ENCODE peak calls at places on chromosomes 5 and 9, in six cellular contexts. One of them, this sample, is unnamed.
A peak's percentile ranks its signal among the peaks of the same experiment; 100 is the strongest.

GRCh38 chr5:132839426-132840301 is 9.2 kb upstream of the SHROOM1 start:
- DNase-seq in fibroblast of mammary gland: peak; percentile 25
- DNase-seq in HFF-Myc: no peak
- DNase-seq in HCT116: no peak
- DNase-seq in GM12865: no peak
- DNase-seq in heart right ventricle: no peak
- DNase-seq in this sample: peak; percentile 68

GRCh38 chr5:169296456-169297220 is 4.3 kb downstream of the SLIT3 start:
- DNase-seq in fibroblast of mammary gland: peak; percentile 83
- DNase-seq in heart right ventricle: no peak
- DNase-seq in HFF-Myc: peak; percentile 70
- DNase-seq in GM12865: no peak
- DNase-seq in HCT116: no peak
- DNase-seq in this sample: no peak

GRCh38 chr5:116524966-116525365 is 49.7 kb downstream of the SEMA6A start:
- DNase-seq in fibroblast of mammary gland: no peak
- DNase-seq in HCT116: no peak
- DNase-seq in HFF-Myc: no peak
- DNase-seq in heart right ventricle: no peak
- DNase-seq in GM12865: no peak
- DNase-seq in this sample: no peak

GRCh38 chr5:116865651-116866050 is 291.0 kb upstream of the SEMA6A start:
- DNase-seq in heart right ventricle: no peak
- DNase-seq in fibroblast of mammary gland: no peak
- DNase-seq in HFF-Myc: no peak
- DNase-seq in GM12865: no peak
- DNase-seq in HCT116: no peak
- DNase-seq in this sample: no peak

GRCh38 chr5:72244862-72245371 is 75.1 kb downstream of the MRPS27 start:
- DNase-seq in GM12865: peak; percentile 61
- DNase-seq in heart right ventricle: no peak
- DNase-seq in HCT116: peak; percentile 24
- DNase-seq in HFF-Myc: no peak
- DNase-seq in fibroblast of mammary gland: peak; percentile 71
- DNase-seq in this sample: peak; percentile 57

GRCh38 chr5:179986328-179986727 is 78.6 kb upstream of the TBC1D9B start:
- DNase-seq in HFF-Myc: no peak
- DNase-seq in fibroblast of mammary gland: peak; percentile 29
- DNase-seq in heart right ventricle: no peak
- DNase-seq in GM12865: no peak
- DNase-seq in HCT116: no peak
- DNase-seq in this sample: peak; percentile 24

GRCh38 chr5:72280655-72281069 is 39.4 kb downstream of the MRPS27 start:
- DNase-seq in heart right ventricle: no peak
- DNase-seq in HFF-Myc: no peak
- DNase-seq in fibroblast of mammary gland: peak; percentile 70
- DNase-seq in HCT116: peak; percentile 39
- DNase-seq in GM12865: no peak
- DNase-seq in this sample: peak; percentile 48

GRCh38 chr5:66757219-66757833 is 161.1 kb downstream of the MAST4 start:
- DNase-seq in GM12865: peak; percentile 38
- DNase-seq in HCT116: peak; percentile 18
- DNase-seq in heart right ventricle: no peak
- DNase-seq in fibroblast of mammary gland: peak; percentile 66
- DNase-seq in HFF-Myc: peak; percentile 11
- DNase-seq in this sample: peak; percentile 70

GRCh38 chr9:21605489-21605931 is 123.4 kb upstream of the IFNE start:
- DNase-seq in HCT116: no peak
- DNase-seq in GM12865: no peak
- DNase-seq in fibroblast of mammary gland: peak; percentile 94
- DNase-seq in heart right ventricle: no peak
- DNase-seq in HFF-Myc: peak; percentile 26
- DNase-seq in this sample: no peak

GRCh38 chr5:158303261-158303660 is 444.3 kb upstream of the CLINT1 start:
- DNase-seq in GM12865: no peak
- DNase-seq in fibroblast of mammary gland: no peak
- DNase-seq in HCT116: no peak
- DNase-seq in HFF-Myc: no peak
- DNase-seq in heart right ventricle: no peak
- DNase-seq in this sample: no peak

GRCh38 chr5:112036206-112036605 is 279.2 kb upstream of the NREP start:
- DNase-seq in heart right ventricle: no peak
- DNase-seq in HCT116: no peak
- DNase-seq in fibroblast of mammary gland: no peak
- DNase-seq in GM12865: no peak
- DNase-seq in HFF-Myc: no peak
- DNase-seq in this sample: no peak

GRCh38 chr5:44885903-44886302 is 77.2 kb downstream of the MRPS30 start:
- DNase-seq in fibroblast of mammary gland: peak; percentile 8
- DNase-seq in GM12865: peak; percentile 66
- DNase-seq in heart right ventricle: no peak
- DNase-seq in HFF-Myc: no peak
- DNase-seq in HCT116: no peak
- DNase-seq in this sample: peak; percentile 66

GRCh38 chr5:32578764-32579163 is 6.6 kb upstream of the SUB1 start:
- DNase-seq in GM12865: no peak
- DNase-seq in HFF-Myc: no peak
- DNase-seq in fibroblast of mammary gland: no peak
- DNase-seq in heart right ventricle: no peak
- DNase-seq in HCT116: no peak
- DNase-seq in this sample: no peak

GRCh38 chr9:16526380-16526779 is 344.1 kb downstream of the BNC2 start:
- DNase-seq in HCT116: no peak
- DNase-seq in HFF-Myc: no peak
- DNase-seq in heart right ventricle: no peak
- DNase-seq in GM12865: no peak
- DNase-seq in fibroblast of mammary gland: peak; percentile 80
- DNase-seq in this sample: peak; percentile 75

GRCh38 chr9:83992407-83992806 is 11.8 kb downstream of the RMI1 start:
- DNase-seq in heart right ventricle: no peak
- DNase-seq in HFF-Myc: no peak
- DNase-seq in fibroblast of mammary gland: peak; percentile 65
- DNase-seq in HCT116: no peak
- DNase-seq in GM12865: no peak
- DNase-seq in this sample: peak; percentile 36

GRCh38 chr9:33137781-33138264 is 29.3 kb downstream of the B4GALT1 start:
- DNase-seq in HFF-Myc: no peak
- DNase-seq in GM12865: peak; percentile 72
- DNase-seq in HCT116: no peak
- DNase-seq in heart right ventricle: no peak
- DNase-seq in fibroblast of mammary gland: no peak
- DNase-seq in this sample: no peak

GRCh38 chr9:133955821-133956411 is 36.2 kb downstream of the VAV2 start:
- DNase-seq in fibroblast of mammary gland: no peak
- DNase-seq in GM12865: peak; percentile 86
- DNase-seq in heart right ventricle: no peak
- DNase-seq in HCT116: no peak
- DNase-seq in HFF-Myc: no peak
- DNase-seq in this sample: no peak

GRCh38 chr5:147510885-147511284 is 1.0 kb upstream of the DPYSL3 start:
- DNase-seq in heart right ventricle: no peak
- DNase-seq in fibroblast of mammary gland: no peak
- DNase-seq in GM12865: no peak
- DNase-seq in HCT116: no peak
- DNase-seq in HFF-Myc: no peak
- DNase-seq in this sample: peak; percentile 40

GRCh38 chr5:31469886-31470285 is 62.0 kb downstream of the DROSHA start:
- DNase-seq in fibroblast of mammary gland: no peak
- DNase-seq in heart right ventricle: no peak
- DNase-seq in GM12865: no peak
- DNase-seq in HFF-Myc: no peak
- DNase-seq in HCT116: no peak
- DNase-seq in this sample: no peak

GRCh38 chr9:6897207-6897822 is 139.5 kb downstream of the KDM4C start:
- DNase-seq in fibroblast of mammary gland: no peak
- DNase-seq in HCT116: no peak
- DNase-seq in heart right ventricle: no peak
- DNase-seq in GM12865: no peak
- DNase-seq in HFF-Myc: no peak
- DNase-seq in this sample: no peak

DNA sequence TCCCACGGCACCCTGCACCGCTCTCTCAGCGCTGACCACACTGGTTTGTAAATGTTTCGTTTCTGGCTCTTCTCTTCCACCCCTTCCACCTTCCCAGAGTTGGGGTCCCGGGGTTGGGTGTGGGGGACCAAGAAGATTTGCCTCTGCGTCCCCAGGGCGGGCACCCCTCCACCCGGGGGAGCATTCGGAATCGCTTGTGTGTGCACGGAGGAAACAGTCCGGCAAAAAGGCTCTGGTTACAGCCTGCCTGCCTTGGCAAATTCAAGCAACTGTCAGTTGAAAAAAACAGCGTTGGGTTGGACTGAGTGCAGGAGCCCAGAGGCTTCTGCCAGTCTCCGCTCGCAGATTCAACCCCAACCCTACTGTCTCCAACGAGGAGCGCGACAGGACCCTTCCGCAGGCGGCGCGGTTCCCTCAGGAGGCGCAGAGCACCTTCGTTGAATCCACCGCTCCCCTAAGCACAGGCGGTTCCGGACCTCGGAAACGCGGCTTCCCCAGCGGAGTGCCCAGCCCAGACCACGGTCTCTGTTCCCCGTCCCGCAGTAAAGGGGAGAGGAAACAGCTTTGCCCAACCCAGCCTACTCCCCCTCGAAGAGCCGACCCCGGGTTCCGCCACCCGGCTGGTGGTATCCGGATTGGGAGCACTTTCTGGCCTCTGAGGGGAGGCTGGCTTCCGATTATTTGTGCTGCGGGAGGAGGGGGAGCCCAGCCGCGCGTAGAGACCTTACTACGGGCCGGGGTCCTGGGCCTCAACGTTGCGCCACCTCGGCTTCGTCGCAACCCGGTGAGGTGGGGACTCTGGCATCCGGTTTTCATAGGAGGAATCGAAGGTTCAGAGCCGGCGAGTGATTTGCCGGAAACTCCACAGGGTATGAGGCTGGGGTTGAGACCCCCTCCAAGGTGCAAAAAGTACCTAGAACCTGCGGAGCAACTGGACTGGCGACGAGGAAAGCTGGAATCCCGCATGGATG is 9.6 kb downstream of the LHX6 start:
- DNase-seq in HFF-Myc: no peak
- DNase-seq in HCT116: no peak
- DNase-seq in fibroblast of mammary gland: no peak
- DNase-seq in heart right ventricle: no peak
- DNase-seq in GM12865: no peak
- DNase-seq in this sample: no peak
- H3K4me3 ChIP-seq in HFF-Myc: peak overlapping the region; percentile 3
- H3K4me3 ChIP-seq in HCT116: no peak overlapping the region
- H3K4me3 ChIP-seq in fibroblast of mammary gland: no peak overlapping the region
- H3K4me3 ChIP-seq in heart right ventricle: peak overlapping the region; percentile 16
- H3K4me3 ChIP-seq in GM12865: no peak overlapping the region
- H3K4me3 ChIP-seq in this sample: peak overlapping the region; percentile 19

DNA sequence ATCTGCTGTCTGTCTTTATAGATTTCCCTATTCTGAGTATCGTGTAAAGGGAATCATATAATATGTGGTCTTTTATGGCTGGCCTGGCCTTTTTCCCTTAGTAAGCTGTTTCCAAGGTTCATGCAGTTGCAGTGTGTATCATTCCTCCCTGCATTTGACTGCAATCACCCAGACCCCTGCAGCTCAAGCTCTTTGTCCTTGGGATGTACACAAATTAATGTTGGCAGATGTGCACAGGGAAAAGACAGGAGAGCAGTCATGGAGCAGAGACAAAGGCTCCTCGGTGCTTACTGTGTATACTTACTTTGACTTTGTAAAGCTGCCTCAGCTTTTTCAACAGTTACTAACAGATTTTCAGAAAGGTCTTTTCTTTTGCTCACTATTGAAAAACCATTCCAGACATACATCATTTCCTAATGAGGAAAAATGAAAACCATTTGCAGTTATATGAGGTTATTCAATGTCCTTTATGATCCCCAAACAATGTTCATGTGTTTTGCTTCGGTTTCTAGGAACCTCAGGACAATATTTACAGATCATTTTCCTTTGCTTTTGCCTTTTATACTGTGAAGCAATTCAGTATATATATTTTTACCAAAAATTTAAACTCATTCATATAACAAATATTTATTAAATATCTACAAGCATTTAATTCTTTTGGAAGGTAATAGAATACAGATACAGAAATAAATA is 124.9 kb downstream of the TTC39B start:
- DNase-seq in heart right ventricle: no peak
- DNase-seq in GM12865: no peak
- DNase-seq in HCT116: no peak
- DNase-seq in HFF-Myc: no peak
- DNase-seq in fibroblast of mammary gland: no peak
- DNase-seq in this sample: no peak
- H3K4me3 ChIP-seq in heart right ventricle: no peak overlapping the region
- H3K4me3 ChIP-seq in GM12865: no peak overlapping the region
- H3K4me3 ChIP-seq in HCT116: no peak overlapping the region
- H3K4me3 ChIP-seq in HFF-Myc: no peak overlapping the region
- H3K4me3 ChIP-seq in fibroblast of mammary gland: no peak overlapping the region
- H3K4me3 ChIP-seq in this sample: no peak overlapping the region

GRCh38 chr5:176535655-176536131 is 1.5 kb downstream of the RNF44 start:
- DNase-seq in HFF-Myc: no peak
- DNase-seq in fibroblast of mammary gland: no peak
- DNase-seq in heart right ventricle: no peak
- DNase-seq in GM12865: peak; percentile 49
- DNase-seq in HCT116: no peak
- DNase-seq in this sample: no peak

GRCh38 chr5:176536132-176536901 is 885 bp downstream of the RNF44 start:
- DNase-seq in HCT116: no peak
- DNase-seq in heart right ventricle: peak; percentile 79
- DNase-seq in fibroblast of mammary gland: peak; percentile 70
- DNase-seq in GM12865: peak; percentile 88
- DNase-seq in HFF-Myc: no peak
- DNase-seq in this sample: peak; percentile 77

GRCh38 chr5:176533894-176534611 is 3.1 kb downstream of the RNF44 start:
- DNase-seq in GM12865: peak; percentile 65
- DNase-seq in HFF-Myc: no peak
- DNase-seq in fibroblast of mammary gland: no peak
- DNase-seq in HCT116: no peak
- DNase-seq in heart right ventricle: peak; percentile 34
- DNase-seq in this sample: peak; percentile 51

GRCh38 chr5:176535101-176535654 is 2.0 kb downstream of the RNF44 start:
- DNase-seq in heart right ventricle: no peak
- DNase-seq in GM12865: peak; percentile 79
- DNase-seq in fibroblast of mammary gland: no peak
- DNase-seq in HCT116: no peak
- DNase-seq in HFF-Myc: no peak
- DNase-seq in this sample: peak; percentile 56

GRCh38 chr5:176534640-176535039 is 2.6 kb downstream of the RNF44 start:
- DNase-seq in GM12865: peak; percentile 51
- DNase-seq in heart right ventricle: no peak
- DNase-seq in HFF-Myc: no peak
- DNase-seq in fibroblast of mammary gland: no peak
- DNase-seq in HCT116: no peak
- DNase-seq in this sample: no peak
- H3K4me3 ChIP-seq in GM12865: peak overlapping the region; percentile 76
- H3K4me3 ChIP-seq in heart right ventricle: no peak overlapping the region
- H3K4me3 ChIP-seq in HFF-Myc: peak overlapping the region; percentile 95
- H3K4me3 ChIP-seq in fibroblast of mammary gland: no peak overlapping the region
- H3K4me3 ChIP-seq in HCT116: no peak overlapping the region
- H3K4me3 ChIP-seq in this sample: peak overlapping the region; percentile 10

DNA sequence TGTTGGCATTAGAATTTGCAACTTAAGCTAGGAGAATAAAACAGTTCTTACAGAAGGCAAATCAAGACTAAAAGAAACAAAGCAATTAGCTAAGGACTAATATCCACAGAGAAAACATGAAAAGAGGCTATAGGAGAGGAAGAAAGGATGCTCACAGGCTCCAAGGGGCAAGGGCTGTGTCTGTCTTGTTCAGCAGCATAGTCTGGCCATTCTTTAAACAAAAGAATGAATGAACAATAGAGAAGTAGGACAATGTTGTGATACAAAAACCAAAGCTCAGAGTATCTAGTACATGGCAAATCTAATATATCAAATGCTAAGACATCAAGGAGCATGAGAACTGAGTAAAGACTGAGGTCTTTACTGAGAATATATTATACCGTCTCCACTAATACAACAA is 39.5 kb downstream of the PLPP1 start:
- DNase-seq in HCT116: no peak
- DNase-seq in heart right ventricle: no peak
- DNase-seq in HFF-Myc: no peak
- DNase-seq in fibroblast of mammary gland: no peak
- DNase-seq in GM12865: no peak
- DNase-seq in this sample: no peak
- H3K4me3 ChIP-seq in HCT116: no peak overlapping the region
- H3K4me3 ChIP-seq in heart right ventricle: no peak overlapping the region
- H3K4me3 ChIP-seq in HFF-Myc: no peak overlapping the region
- H3K4me3 ChIP-seq in fibroblast of mammary gland: no peak overlapping the region
- H3K4me3 ChIP-seq in GM12865: no peak overlapping the region
- H3K4me3 ChIP-seq in this sample: no peak overlapping the region